ENCODE peak calls at places on chromosomes 6 and 20, in four cellular contexts. I is uterus, W is A549, H is fibroblast of lung. R is an unnamed sample. For H3K4me1, the result is how much of the 10 kb centered on the place peaks cover.

GRCh38 chr6:28537065-28537464 is 11.4 kb downstream of the GPX5 start:
- DNase-seq in I (no peak), W (no peak), H (peak), R (no peak)

GRCh38 chr6:105759015-105759414 is 327.1 kb upstream of the PRDM1 start:
- DNase-seq in I (no peak), W (no peak), H (no peak), R (no peak)

GRCh38 chr6:7811441-7811840 is 85.5 kb downstream of the BMP6 start:
- DNase-seq in I (no peak), W (no peak), H (no peak), R (no peak)

GRCh38 chr6:46044876-46045617 is 29.4 kb upstream of the CLIC5 start:
- DNase-seq in I (no peak), W (peak), H (peak), R (no peak)

GRCh38 chr20:25081065-25081729 is 744 bp downstream of the VSX1 start:
- DNase-seq in I (no peak), W (no peak), H (no peak), R (peak)

GRCh38 chr20:33119725-33120720 is 40.6 kb downstream of the BPIFB4 start:
- DNase-seq in I (no peak), W (no peak), H (no peak), R (peak)

GRCh38 chr6:28080631-28081485 is 490 bp downstream of the ZNF165 start:
- DNase-seq in I (peak), W (peak), H (peak), R (peak)

GRCh38 chr6:36853325-36853724 is 14.1 kb upstream of the CPNE5 start:
- DNase-seq in I (peak), W (no peak), H (peak), R (no peak)

GRCh38 chr6:72554203-72554564 is 67.7 kb upstream of the KCNQ5 start:
- DNase-seq in I (no peak), W (no peak), H (no peak), R (no peak)

GRCh38 chr6:38214159-38214558 is 394.6 kb downstream of the ZFAND3 start:
- DNase-seq in I (no peak), W (no peak), H (no peak), R (no peak)

GRCh38 chr6:18380165-18380564 is 7.0 kb upstream of the RNF144B start:
- DNase-seq in I (no peak), W (no peak), H (no peak), R (no peak)

GRCh38 chr6:148868314-148868713 is 121.5 kb downstream of the UST start:
- DNase-seq in I (no peak), W (no peak), H (peak), R (no peak)

GRCh38 chr20:12051206-12052163 is 133.8 kb downstream of the BTBD3 start:
- DNase-seq in I (peak), W (no peak), H (no peak), R (no peak)

GRCh38 chr6:105077592-105078463 is 102.0 kb downstream of the POPDC3 start:
- DNase-seq in I (no peak), W (peak), H (peak), R (no peak)

GRCh38 chr6:46746691-46747090 is at the start of gene ANKRD66:
- DNase-seq in I (no peak), W (no peak), H (no peak), R (no peak)

GRCh38 chr6:165834613-165835259 is 171.7 kb upstream of the PDE10A start:
- DNase-seq in I (peak), W (peak), H (no peak), R (no peak)

GRCh38 chr6:20948531-20948930 is 414.3 kb downstream of the CDKAL1 start:
- DNase-seq in I (no peak), W (no peak), H (no peak), R (no peak)

GRCh38 chr6:30888472-30889137 is 4.3 kb downstream of the DDR1 start:
- DNase-seq in I (no peak), W (no peak), H (peak), R (no peak)

GRCh38 chr6:84172574-84172973 is 54.9 kb downstream of the CEP162 start:
- DNase-seq in I (no peak), W (no peak), H (no peak), R (no peak)

GRCh38 chr6:97459986-97460385 is 177.0 kb upstream of the MMS22L start:
- DNase-seq in I (no peak), W (no peak), H (no peak), R (no peak)

GRCh38 chr20:46022411-46023147 is 6.4 kb upstream of the SLC12A5 start:
- DNase-seq in I (peak), W (peak), H (no peak), R (peak)

DNA sequence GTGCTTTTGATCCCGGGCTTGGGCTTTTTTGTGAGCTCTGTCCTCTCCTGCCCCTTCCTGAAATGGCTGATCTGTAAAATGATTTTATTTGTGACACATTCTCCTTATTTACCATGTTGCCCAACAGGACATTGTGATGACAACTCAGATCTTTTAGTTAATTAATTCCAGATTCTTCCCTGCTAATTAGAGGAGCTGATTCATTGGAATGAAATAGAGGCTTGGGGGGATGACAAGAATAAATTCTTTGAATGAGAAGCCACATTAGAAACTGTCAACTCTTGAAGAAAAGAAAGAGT is 26.1 kb upstream of the GABRR1 start:
- DNase-seq in I (no peak), W (no peak), H (no peak), R (no peak)
- H3K4me3 ChIP-seq in I (no peak), W (no peak), H (no peak), R (no peak)

DNA sequence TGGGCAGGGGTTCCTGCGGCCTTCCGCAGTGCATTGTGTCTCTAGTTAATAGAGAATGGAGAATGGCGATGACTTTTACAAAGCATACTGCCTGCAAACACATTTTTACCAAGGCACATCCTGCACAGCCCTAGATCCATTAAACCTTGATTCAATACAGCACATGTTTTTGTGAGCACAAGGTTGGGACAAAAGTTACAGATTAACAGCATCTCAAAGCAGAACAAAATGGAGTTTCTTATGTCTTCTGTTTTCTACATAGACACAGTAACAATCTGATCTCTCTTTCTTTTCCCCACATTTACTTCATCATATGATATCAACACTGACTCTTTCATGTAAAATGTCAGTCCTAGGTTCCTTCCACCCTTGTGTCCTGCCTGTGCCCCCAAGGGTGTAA is 63.5 kb downstream of the GCNT2 start:
- DNase-seq in I (no peak), W (no peak), H (no peak), R (no peak)
- H3K4me1 ChIP-seq in I (under half), W (under half), H (under half), R (under half)

DNA sequence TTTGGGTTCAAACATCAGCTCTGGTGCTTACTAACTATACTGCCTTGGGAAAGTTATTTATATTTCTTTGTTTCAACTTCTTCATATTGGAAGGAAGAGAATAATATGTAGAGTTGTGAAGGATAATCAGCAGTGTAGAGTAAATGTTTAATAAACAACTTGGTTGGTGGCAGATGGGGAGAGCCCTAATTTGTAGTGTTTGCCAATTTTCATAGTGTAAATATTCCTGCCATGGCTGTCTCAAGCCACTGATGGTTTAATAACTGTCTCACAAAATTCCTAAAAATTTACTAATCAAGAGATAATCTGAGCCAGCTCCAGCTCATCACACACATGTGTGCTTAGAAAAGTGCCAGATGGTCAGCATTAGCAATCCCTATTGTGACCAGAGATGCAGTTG is at the start of gene OR2H2:
- DNase-seq in I (no peak), W (no peak), H (no peak), R (no peak)
- TF ChIP-seq CTCF in I (no peak), W (no peak), H (no peak), R (no peak)

GRCh38 chr6:127173541-127173940 is 55.1 kb downstream of the RSPO3 start:
- DNase-seq in I (no peak), W (no peak), H (no peak), R (no peak)
- H3K4me3 ChIP-seq in I (no peak), W (no peak), H (no peak), R (no peak)

GRCh38 chr6:122789862-122790739 is 1.0 kb downstream of the SMPDL3A start:
- DNase-seq in I (peak), W (peak), H (peak), R (no peak)

GRCh38 chr6:122790740-122791679 is 2.0 kb downstream of the SMPDL3A start:
- DNase-seq in I (no peak), W (no peak), H (peak), R (no peak)

GRCh38 chr6:122789078-122789861 is at the start of gene SMPDL3A:
- DNase-seq in I (peak), W (peak), H (peak), R (peak)

GRCh38 chr6:122788208-122788607 is 850 bp upstream of the SMPDL3A start:
- DNase-seq in I (no peak), W (no peak), H (no peak), R (no peak)

DNA sequence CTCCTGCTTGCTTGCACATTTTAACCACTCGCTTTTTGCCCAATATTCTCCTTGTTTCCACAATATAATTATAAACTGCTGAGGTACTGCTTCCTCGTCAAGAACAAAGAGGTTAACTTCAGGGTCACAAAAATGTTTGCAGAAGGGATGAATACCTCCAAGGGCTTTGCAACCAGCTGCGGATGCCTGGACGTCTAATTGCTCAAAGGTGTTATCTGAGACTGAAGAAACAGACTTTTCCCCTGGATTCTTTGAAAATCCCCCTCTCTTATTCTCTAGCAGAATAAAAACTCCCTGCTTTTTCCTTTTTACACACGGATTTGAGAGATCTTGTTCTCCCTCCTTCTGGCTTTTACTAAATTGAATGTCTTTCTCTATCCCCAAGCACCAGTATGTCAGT is 395 bp upstream of the SMPDL3A start:
- DNase-seq in I (no peak), W (no peak), H (no peak), R (no peak)
- H3K4me1 ChIP-seq in I (under half), W (under half), H (under half), R (under half)

DNA sequence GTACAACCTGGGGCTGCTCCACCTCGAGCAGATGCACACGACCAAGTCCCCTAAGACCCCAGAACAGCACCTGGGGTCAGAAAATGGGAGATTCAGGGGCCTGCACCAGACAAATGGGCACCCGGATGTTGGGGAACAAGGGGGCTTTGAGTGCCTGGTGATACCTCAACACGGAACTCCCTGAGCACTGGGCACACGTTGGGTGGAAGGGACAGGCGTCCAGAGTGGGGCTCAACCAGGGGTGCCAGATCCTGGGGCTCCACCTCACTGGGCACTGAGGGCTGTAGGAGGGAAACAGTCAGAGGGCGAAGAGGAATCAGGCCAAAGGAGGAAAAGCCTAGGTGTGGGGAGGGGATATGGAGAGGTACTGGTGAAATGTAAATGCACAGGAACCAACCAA is 33.5 kb upstream of the SPAG4 start:
- DNase-seq in I (no peak), W (no peak), H (no peak), R (peak)
- TF ChIP-seq CTCF in I (no peak), W (no peak), H (no peak), R (no peak)

GRCh38 chr6:11810854-11811643 is 32.4 kb upstream of the ADTRP start:
- DNase-seq in I (no peak), W (no peak), H (no peak), R (no peak)
- H3K4me3 ChIP-seq in I (no peak), W (no peak), H (no peak), R (no peak)

GRCh38 chr6:168529214-168529613 is 88.2 kb downstream of the SMOC2 start:
- DNase-seq in I (no peak), W (no peak), H (no peak), R (no peak)
- H3K4me1 ChIP-seq in I (under half), W (under half), H (under half), R (under half)

DNA sequence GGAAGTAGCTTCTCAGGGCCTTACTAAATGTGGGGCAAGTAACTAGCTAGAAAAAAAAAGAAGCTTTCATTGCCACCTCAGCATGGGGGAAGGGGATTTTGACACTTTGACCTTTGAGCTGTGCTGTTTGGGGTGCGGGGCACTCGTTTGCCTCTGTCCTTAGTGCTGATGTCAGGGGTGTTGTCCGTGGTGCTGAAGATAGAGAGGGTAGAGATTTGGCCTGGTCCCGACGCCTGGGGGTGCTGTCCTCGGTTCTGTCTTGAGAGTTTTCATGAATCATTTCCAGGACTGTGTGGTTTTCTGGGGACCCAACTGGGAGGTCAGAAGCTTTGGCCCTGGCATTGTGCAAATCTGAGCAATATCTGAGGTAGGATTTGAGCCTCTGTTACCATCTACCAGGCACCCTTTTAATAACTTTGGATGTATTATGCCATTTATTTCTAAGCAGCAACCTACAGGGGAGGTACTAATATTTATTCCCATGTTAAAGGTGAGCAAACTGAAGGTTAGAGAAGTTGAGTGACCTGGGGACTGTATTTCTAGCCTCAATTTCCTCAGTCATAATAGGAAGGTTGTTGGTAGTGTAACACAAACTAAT is 78.0 kb downstream of the DLGAP4 start:
- DNase-seq in I (no peak), W (no peak), H (peak), R (no peak)
- TF ChIP-seq CTCF in I (no peak), W (no peak), H (peak), R (no peak)